ENCODE peak calls at places on chromosomes 5 and 9, in eight cellular contexts. One of them, this sample, is unnamed.

GRCh38 chr5:75277463-75277862 is 40.8 kb upstream of the ANKRD31 start:
- DNase-seq in NCI-H226: no peak
- DNase-seq in pons: no peak
- DNase-seq in midbrain: no peak
- DNase-seq in NCI-H2171: no peak
- DNase-seq in fibroblast of pulmonary artery: no peak
- DNase-seq in lung: no peak
- DNase-seq in globus pallidus: no peak
- DNase-seq in this sample: no peak

GRCh38 chr9:136533775-136534157 is 12.1 kb downstream of the NOTCH1 start:
- DNase-seq in NCI-H2171: no peak
- DNase-seq in midbrain: no peak
- DNase-seq in NCI-H226: no peak
- DNase-seq in pons: no peak
- DNase-seq in globus pallidus: no peak
- DNase-seq in lung: peak; percentile 65
- DNase-seq in fibroblast of pulmonary artery: no peak
- DNase-seq in this sample: no peak

GRCh38 chr5:65928860-65929259 is 2.5 kb downstream of the ERBIN start:
- DNase-seq in lung: no peak
- DNase-seq in pons: no peak
- DNase-seq in NCI-H226: no peak
- DNase-seq in midbrain: no peak
- DNase-seq in NCI-H2171: no peak
- DNase-seq in fibroblast of pulmonary artery: no peak
- DNase-seq in globus pallidus: no peak
- DNase-seq in this sample: no peak

GRCh38 chr9:131382850-131383729 is 10.8 kb upstream of the PRRC2B start:
- DNase-seq in fibroblast of pulmonary artery: peak; percentile 80
- DNase-seq in NCI-H2171: peak; percentile 88
- DNase-seq in NCI-H226: peak; percentile 86
- DNase-seq in lung: peak; percentile 54
- DNase-seq in globus pallidus: no peak
- DNase-seq in pons: peak; percentile 29
- DNase-seq in midbrain: no peak
- DNase-seq in this sample: no peak

GRCh38 chr5:146475190-146475801 is 28.2 kb downstream of the TCERG1 start:
- DNase-seq in globus pallidus: no peak
- DNase-seq in pons: no peak
- DNase-seq in lung: no peak
- DNase-seq in NCI-H2171: no peak
- DNase-seq in midbrain: no peak
- DNase-seq in fibroblast of pulmonary artery: peak; percentile 7
- DNase-seq in NCI-H226: no peak
- DNase-seq in this sample: no peak

GRCh38 chr9:108622467-108622866 is 233.3 kb downstream of the ACTL7B start:
- DNase-seq in NCI-H2171: no peak
- DNase-seq in fibroblast of pulmonary artery: peak; percentile 64
- DNase-seq in midbrain: no peak
- DNase-seq in globus pallidus: no peak
- DNase-seq in lung: no peak
- DNase-seq in pons: no peak
- DNase-seq in NCI-H226: peak; percentile 80
- DNase-seq in this sample: no peak

GRCh38 chr5:159449925-159450324 is 119.6 kb upstream of the IL12B start:
- DNase-seq in globus pallidus: no peak
- DNase-seq in midbrain: no peak
- DNase-seq in pons: no peak
- DNase-seq in lung: no peak
- DNase-seq in NCI-H2171: no peak
- DNase-seq in NCI-H226: peak; percentile 80
- DNase-seq in fibroblast of pulmonary artery: peak; percentile 8
- DNase-seq in this sample: no peak

GRCh38 chr9:14322211-14323082 is 8.5 kb upstream of the NFIB start:
- DNase-seq in pons: peak; percentile 92
- DNase-seq in NCI-H226: peak; percentile 89
- DNase-seq in globus pallidus: peak; percentile 94
- DNase-seq in lung: peak; percentile 91
- DNase-seq in fibroblast of pulmonary artery: peak; percentile 96
- DNase-seq in midbrain: peak; percentile 89
- DNase-seq in NCI-H2171: peak; percentile 78
- DNase-seq in this sample: peak; percentile 94

GRCh38 chr9:122078557-122078956 is 14.6 kb downstream of the TTLL11 start:
- DNase-seq in fibroblast of pulmonary artery: no peak
- DNase-seq in NCI-H2171: no peak
- DNase-seq in midbrain: no peak
- DNase-seq in globus pallidus: no peak
- DNase-seq in NCI-H226: no peak
- DNase-seq in pons: no peak
- DNase-seq in lung: no peak
- DNase-seq in this sample: no peak

GRCh38 chr9:134399435-134400056 is 73.3 kb downstream of the RXRA start:
- DNase-seq in midbrain: no peak
- DNase-seq in NCI-H2171: no peak
- DNase-seq in pons: no peak
- DNase-seq in globus pallidus: no peak
- DNase-seq in lung: no peak
- DNase-seq in fibroblast of pulmonary artery: peak; percentile 62
- DNase-seq in NCI-H226: no peak
- DNase-seq in this sample: no peak

GRCh38 chr9:105979359-105979758 is 285.0 kb downstream of the TMEM38B start:
- DNase-seq in pons: no peak
- DNase-seq in fibroblast of pulmonary artery: no peak
- DNase-seq in lung: no peak
- DNase-seq in NCI-H226: no peak
- DNase-seq in NCI-H2171: no peak
- DNase-seq in midbrain: no peak
- DNase-seq in globus pallidus: no peak
- DNase-seq in this sample: no peak

GRCh38 chr5:2536632-2537031 is 214.8 kb downstream of the IRX2 start:
- DNase-seq in midbrain: no peak
- DNase-seq in NCI-H226: no peak
- DNase-seq in globus pallidus: no peak
- DNase-seq in lung: no peak
- DNase-seq in fibroblast of pulmonary artery: no peak
- DNase-seq in NCI-H2171: no peak
- DNase-seq in pons: no peak
- DNase-seq in this sample: no peak

GRCh38 chr9:34139477-34140146 is 13.1 kb upstream of the DCAF12 start:
- DNase-seq in globus pallidus: peak; percentile 65
- DNase-seq in lung: peak; percentile 65
- DNase-seq in NCI-H2171: no peak
- DNase-seq in pons: peak; percentile 66
- DNase-seq in fibroblast of pulmonary artery: peak; percentile 97
- DNase-seq in midbrain: peak; percentile 47
- DNase-seq in NCI-H226: peak; percentile 67
- DNase-seq in this sample: peak; percentile 48

GRCh38 chr9:34371886-34372597 is 4.7 kb downstream of the MYORG start:
- DNase-seq in pons: no peak
- DNase-seq in NCI-H2171: no peak
- DNase-seq in globus pallidus: no peak
- DNase-seq in NCI-H226: no peak
- DNase-seq in fibroblast of pulmonary artery: no peak
- DNase-seq in lung: peak; percentile 13
- DNase-seq in midbrain: no peak
- DNase-seq in this sample: no peak

GRCh38 chr5:170393235-170393634 is 4.1 kb upstream of the KCNMB1 start:
- DNase-seq in fibroblast of pulmonary artery: no peak
- DNase-seq in pons: peak; percentile 44
- DNase-seq in NCI-H2171: no peak
- DNase-seq in lung: no peak
- DNase-seq in globus pallidus: no peak
- DNase-seq in NCI-H226: no peak
- DNase-seq in midbrain: no peak
- DNase-seq in this sample: no peak